ENCODE peak calls at places on chromosomes 13 and 19, in six cellular contexts. J, E, K, W, D and X are unnamed samples.
A peak's percentile ranks its signal among the peaks of the same experiment; 100 is the strongest.

GRCh38 chr19:51368366-51369282 is at the start of gene CLDND2:
- DNase-seq in J (no peak), K (no peak), D (peak; percentile 42), E (no peak), W (no peak), X (peak; percentile 52)

GRCh38 chr13:41017744-41018582 is 1.2 kb downstream of the ELF1 start:
- DNase-seq in E (no peak), K (no peak), D (no peak), W (no peak), J (no peak), X (no peak)

GRCh38 chr19:31348416-31349159 is 648 bp downstream of the TSHZ3 start:
- DNase-seq in J (no peak), D (no peak), E (no peak), K (peak; percentile 39), W (no peak), X (peak; percentile 70)

GRCh38 chr13:25752957-25753540 is 298.8 kb downstream of the SHISA2 start:
- DNase-seq in D (no peak), K (no peak), J (no peak), E (no peak), W (no peak), X (no peak)

GRCh38 chr19:38251564-38252051 is 4.6 kb downstream of the PPP1R14A start:
- DNase-seq in J (no peak), K (peak; percentile 56), D (no peak), E (peak; percentile 53), W (no peak), X (peak; percentile 54)

GRCh38 chr13:87777395-87777794 is 106.2 kb downstream of the SLITRK5 start:
- DNase-seq in E (no peak), D (no peak), J (no peak), K (peak; percentile 34), W (no peak), X (peak; percentile 43)

GRCh38 chr19:55620951-55621672 is 3.3 kb downstream of the ZNF784 start:
- DNase-seq in W (no peak), E (no peak), K (no peak), D (no peak), J (no peak), X (no peak)

GRCh38 chr19:39169143-39169810 is 27.5 kb upstream of the NCCRP1 start:
- DNase-seq in J (no peak), W (no peak), E (no peak), D (no peak), K (no peak), X (no peak)

GRCh38 chr13:107364658-107365057 is 796.7 kb upstream of the ARGLU1 start:
- DNase-seq in W (no peak), E (no peak), K (no peak), D (no peak), J (no peak), X (no peak)